ENCODE peak calls at places on chromosomes 6 and 20, in five cellular contexts. E is Caco-2; K is effector memory CD4-positive, alpha-beta T cell; D is heart right ventricle; R is MM.1S. J is an unnamed sample.

GRCh38 chr6:31878761-31879542 is at the start of gene SLC44A4:
- DNase-seq in E (no peak), K (no peak), D (no peak), R (no peak), J (no peak)

GRCh38 chr6:145051661-145052060 is 683.7 kb downstream of the EPM2A start:
- DNase-seq in E (no peak), K (no peak), D (no peak), R (no peak), J (no peak)

GRCh38 chr6:50821431-50822077 is 2.9 kb downstream of the TFAP2B start:
- DNase-seq in E (no peak), K (no peak), D (no peak), R (no peak), J (peak; percentile 38)

GRCh38 chr6:33082702-33083101 is 6.9 kb downstream of the HLA-DPB1 start:
- DNase-seq in E (peak; percentile 34), K (no peak), D (no peak), R (peak; percentile 45), J (no peak)

GRCh38 chr6:328184-328670 is 35.9 kb downstream of the DUSP22 start:
- DNase-seq in E (no peak), K (no peak), D (peak; percentile 36), R (peak; percentile 99), J (peak; percentile 60)

GRCh38 chr20:7851031-7851490 is 89.2 kb downstream of the HAO1 start:
- DNase-seq in E (no peak), K (no peak), D (no peak), R (no peak), J (no peak)

GRCh38 chr6:138987299-138987642 is 782 bp downstream of the REPS1 start:
- DNase-seq in E (peak; percentile 43), K (no peak), D (peak; percentile 15), R (no peak), J (no peak)

GRCh38 chr6:34657307-34657978 is 39.1 kb downstream of the ILRUN start:
- DNase-seq in E (peak; percentile 75), K (no peak), D (peak; percentile 63), R (peak; percentile 75), J (no peak)

GRCh38 chr6:73491371-73491770 is 29.5 kb downstream of the EEF1A1 start:
- DNase-seq in E (no peak), K (no peak), D (no peak), R (no peak), J (no peak)

GRCh38 chr6:34074064-34074739 is 71.7 kb downstream of the GRM4 start:
- DNase-seq in E (no peak), K (no peak), D (no peak), R (no peak), J (no peak)

GRCh38 chr20:10209091-10209490 is 9.5 kb upstream of the SNAP25 start:
- DNase-seq in E (no peak), K (no peak), D (no peak), R (no peak), J (no peak)

GRCh38 chr6:22804620-22805271 is 235.4 kb downstream of the HDGFL1 start:
- DNase-seq in E (no peak), K (no peak), D (no peak), R (no peak), J (no peak)

GRCh38 chr20:59688999-59689398 is 84.7 kb downstream of the PHACTR3 start:
- DNase-seq in E (no peak), K (no peak), D (no peak), R (no peak), J (no peak)

GRCh38 chr20:59690976-59691375 is 86.6 kb downstream of the PHACTR3 start:
- DNase-seq in E (no peak), K (no peak), D (no peak), R (no peak), J (no peak)

GRCh38 chr20:59693587-59693986 is 89.2 kb downstream of the PHACTR3 start:
- DNase-seq in E (no peak), K (no peak), D (no peak), R (no peak), J (no peak)

GRCh38 chr20:59690101-59690500 is 85.8 kb downstream of the PHACTR3 start:
- DNase-seq in E (no peak), K (no peak), D (no peak), R (no peak), J (no peak)

GRCh38 chr20:59692139-59692538 is 87.8 kb downstream of the PHACTR3 start:
- DNase-seq in E (no peak), K (no peak), D (peak; percentile 57), R (no peak), J (no peak)
- H3K9me3 ChIP-seq in E (no peaks in the 10 kb centered on the region), K (no peaks in the 10 kb centered on the region), D (no peaks in the 10 kb centered on the region), R (no peaks in the 10 kb centered on the region), J (no peaks in the 10 kb centered on the region)

GRCh38 chr6:12136905-12137304 is 124.8 kb downstream of the HIVEP1 start:
- DNase-seq in E (no peak), K (no peak), D (no peak), R (no peak), J (no peak)

GRCh38 chr6:12132351-12133222 is 120.5 kb downstream of the HIVEP1 start:
- DNase-seq in E (no peak), K (no peak), D (no peak), R (no peak), J (no peak)

GRCh38 chr6:12134581-12134980 is 122.5 kb downstream of the HIVEP1 start:
- DNase-seq in E (no peak), K (no peak), D (no peak), R (no peak), J (no peak)

GRCh38 chr6:12137480-12137879 is 125.4 kb downstream of the HIVEP1 start:
- DNase-seq in E (no peak), K (no peak), D (peak; percentile 43), R (no peak), J (no peak)

GRCh38 chr6:12134991-12135390 is 122.9 kb downstream of the HIVEP1 start:
- DNase-seq in E (no peak), K (no peak), D (no peak), R (no peak), J (no peak)
- H3K4me1 ChIP-seq in E (no peaks in the 10 kb centered on the region), K (peaks cover 15% of the 10 kb centered on the region), D (peaks cover 7% of the 10 kb centered on the region), R (peaks cover 20% of the 10 kb centered on the region), J (no peaks in the 10 kb centered on the region)

GRCh38 chr6:9745966-9746365 is 668.9 kb downstream of the TFAP2A start:
- DNase-seq in E (no peak), K (no peak), D (no peak), R (no peak), J (no peak)

GRCh38 chr6:9745476-9745875 is 669.4 kb downstream of the TFAP2A start:
- DNase-seq in E (no peak), K (no peak), D (no peak), R (no peak), J (no peak)

GRCh38 chr6:9744119-9744518 is 670.8 kb downstream of the TFAP2A start:
- DNase-seq in E (no peak), K (no peak), D (no peak), R (no peak), J (no peak)
- H3K9me3 ChIP-seq in E (no peaks in the 10 kb centered on the region), K (no peaks in the 10 kb centered on the region), D (no peaks in the 10 kb centered on the region), R (no peaks in the 10 kb centered on the region), J (peaks cover 6% of the 10 kb centered on the region)

GRCh38 chr20:56465997-56466396 is 2.4 kb upstream of the RTF2 start:
- DNase-seq in E (no peak), K (no peak), D (no peak), R (no peak), J (no peak)
- H3K4me1 ChIP-seq in E (no peaks in the 10 kb centered on the region), K (peaks cover 37% of the 10 kb centered on the region), D (peaks cover 11% of the 10 kb centered on the region), R (peaks cover 8% of the 10 kb centered on the region), J (peaks cover 61% of the 10 kb centered on the region)

GRCh38 chr6:3035397-3035796 is 32.9 kb upstream of the RIPK1 start:
- DNase-seq in E (no peak), K (no peak), D (no peak), R (no peak), J (no peak)

GRCh38 chr6:3041147-3041546 is 27.1 kb upstream of the RIPK1 start:
- DNase-seq in E (no peak), K (no peak), D (no peak), R (no peak), J (no peak)

GRCh38 chr6:3036861-3037469 is 31.3 kb upstream of the RIPK1 start:
- DNase-seq in E (no peak), K (no peak), D (no peak), R (no peak), J (no peak)

GRCh38 chr6:3039384-3039783 is 28.9 kb upstream of the RIPK1 start:
- DNase-seq in E (no peak), K (no peak), D (no peak), R (no peak), J (no peak)

DNA sequence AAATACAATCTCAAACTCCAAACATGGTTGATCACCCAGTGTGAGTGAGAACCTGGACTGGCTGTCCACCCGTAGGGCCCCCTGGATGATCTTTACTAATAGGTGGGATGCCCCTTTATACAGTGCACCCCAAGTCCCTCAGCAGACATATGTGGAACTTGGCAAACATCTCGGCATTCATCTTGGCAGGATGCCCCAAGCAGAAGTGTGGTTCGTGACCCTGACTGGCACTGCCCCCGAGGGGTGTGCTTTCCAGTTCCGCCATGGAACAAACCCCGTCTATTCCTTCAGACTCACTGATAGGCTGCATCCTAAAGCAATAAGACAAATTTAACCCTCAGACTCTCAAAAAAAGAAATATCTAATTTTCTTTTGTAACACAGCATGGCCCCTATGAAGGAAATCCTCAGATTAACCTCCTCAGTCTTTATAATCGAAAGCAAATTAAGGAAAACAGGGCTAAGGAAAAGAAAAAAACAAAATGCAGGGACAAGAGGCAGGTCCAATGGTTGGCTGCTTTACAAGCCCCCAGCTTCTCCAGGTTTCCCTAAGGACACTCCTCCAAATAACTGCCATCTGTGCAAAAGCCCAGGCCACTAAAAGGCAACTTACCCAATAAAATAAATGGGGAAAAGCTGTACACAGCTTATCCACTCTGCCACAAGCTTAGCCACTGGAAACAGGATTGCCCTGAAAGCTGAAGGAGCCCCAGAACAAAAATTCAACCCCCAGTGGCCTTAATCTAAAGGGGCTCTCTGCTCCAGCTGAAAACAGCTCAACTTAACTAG is 30.5 kb upstream of the RIPK1 start:
- DNase-seq in E (no peak), K (no peak), D (peak; percentile 35), R (no peak), J (no peak)
- H3K9me3 ChIP-seq in E (no peaks in the 10 kb centered on the region), K (no peaks in the 10 kb centered on the region), D (no peaks in the 10 kb centered on the region), R (no peaks in the 10 kb centered on the region), J (no peaks in the 10 kb centered on the region)

DNA sequence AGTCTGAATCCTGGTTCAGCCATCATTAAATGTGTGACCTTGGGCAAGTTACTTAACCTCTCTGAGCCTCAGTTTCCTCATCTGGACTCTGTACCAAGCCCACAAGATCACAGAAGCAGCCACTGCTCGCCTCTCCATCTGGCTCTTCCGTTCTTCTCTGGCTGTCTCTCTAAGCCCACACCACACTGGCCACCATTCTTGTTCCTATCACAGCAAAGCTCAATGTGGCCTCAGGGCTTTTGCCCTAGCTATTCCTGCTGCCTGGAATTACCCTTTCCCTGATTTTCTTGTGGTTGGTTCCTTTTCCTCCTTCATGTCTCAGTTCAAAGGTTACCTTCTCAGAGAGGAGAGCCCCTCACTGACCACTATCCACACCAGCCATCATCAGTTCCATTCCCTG is 56.6 kb upstream of the PTPN1 start:
- DNase-seq in E (no peak), K (no peak), D (no peak), R (no peak), J (no peak)
- H3K4me1 ChIP-seq in E (peaks cover 70% of the 10 kb centered on the region), K (no peaks in the 10 kb centered on the region), D (no peaks in the 10 kb centered on the region), R (peaks cover 17% of the 10 kb centered on the region), J (peaks cover 8% of the 10 kb centered on the region)

GRCh38 chr6:125250511-125250910 is 51.3 kb downstream of the HDDC2 start:
- DNase-seq in E (no peak), K (no peak), D (no peak), R (no peak), J (no peak)

GRCh38 chr6:125248136-125248535 is 53.6 kb downstream of the HDDC2 start:
- DNase-seq in E (no peak), K (no peak), D (no peak), R (no peak), J (no peak)

GRCh38 chr6:125245523-125246264 is 56.1 kb downstream of the HDDC2 start:
- DNase-seq in E (no peak), K (no peak), D (no peak), R (no peak), J (no peak)

GRCh38 chr6:125245109-125245508 is 56.7 kb downstream of the HDDC2 start:
- DNase-seq in E (no peak), K (no peak), D (no peak), R (no peak), J (no peak)
- H3K9me3 ChIP-seq in E (peaks cover 10% of the 10 kb centered on the region), K (no peaks in the 10 kb centered on the region), D (peaks cover 5% of the 10 kb centered on the region), R (no peaks in the 10 kb centered on the region), J (no peaks in the 10 kb centered on the region)